ENCODE peak calls at places on chromosome 4, in six cellular contexts. O, Y, R, P, B and U are unnamed samples.

GRCh38 chr4:87910795-87911194 is 64.7 kb upstream of the SPP1 start:
- DNase-seq in P (no peak), R (no peak), O (no peak), B (no peak), Y (no peak), U (no peak)

GRCh38 chr4:115484479-115484878 is 371.1 kb upstream of the NDST4 start:
- DNase-seq in O (no peak), R (no peak), Y (no peak), B (no peak), P (no peak), U (no peak)

GRCh38 chr4:40196724-40197281 is at the start of gene RHOH:
- DNase-seq in O (peak), P (no peak), R (no peak), Y (no peak), B (no peak), U (no peak)

GRCh38 chr4:48112017-48112667 is 21.9 kb downstream of the TXK start:
- DNase-seq in B (no peak), P (no peak), O (no peak), Y (no peak), R (peak), U (no peak)

GRCh38 chr4:141346144-141346543 is 125.4 kb downstream of the ZNF330 start:
- DNase-seq in O (no peak), B (no peak), P (peak), Y (no peak), R (peak), U (no peak)

GRCh38 chr4:173009129-173009823 is 159.3 kb upstream of the GALNT7 start:
- DNase-seq in B (no peak), O (no peak), R (peak), P (no peak), Y (no peak), U (no peak)

GRCh38 chr4:27084685-27085356 is 224.2 kb downstream of the STIM2 start:
- DNase-seq in P (no peak), B (no peak), R (peak), Y (no peak), O (no peak), U (no peak)

GRCh38 chr4:166308589-166308988 is 435.6 kb downstream of the TLL1 start:
- DNase-seq in P (no peak), Y (no peak), R (no peak), O (no peak), B (no peak), U (no peak)

GRCh38 chr4:23105759-23106370 is 413.1 kb downstream of the GBA3 start:
- DNase-seq in R (no peak), P (no peak), O (no peak), B (no peak), Y (no peak), U (no peak)

GRCh38 chr4:150078996-150079581 is 844 bp downstream of the DCLK2 start:
- DNase-seq in P (no peak), B (peak), R (peak), Y (peak), O (no peak), U (peak)

GRCh38 chr4:40546972-40547371 is 82.7 kb downstream of the RBM47 start:
- DNase-seq in O (no peak), R (no peak), B (no peak), Y (no peak), P (no peak), U (no peak)

GRCh38 chr4:14301993-14302392 is 674.5 kb upstream of the BOD1L1 start:
- DNase-seq in Y (no peak), B (no peak), O (no peak), P (no peak), R (no peak), U (no peak)

GRCh38 chr4:3384771-3385701 is 56.7 kb upstream of the HGFAC start:
- DNase-seq in P (no peak), O (no peak), R (no peak), Y (no peak), B (peak), U (no peak)

GRCh38 chr4:26238426-26238781 is 82.4 kb upstream of the RBPJ start:
- DNase-seq in B (no peak), Y (no peak), P (no peak), O (no peak), R (no peak), U (no peak)

GRCh38 chr4:165199286-165199685 is 8.1 kb upstream of the KLHL2 start:
- DNase-seq in B (no peak), Y (no peak), P (no peak), O (no peak), R (no peak), U (no peak)

GRCh38 chr4:52659722-52660261 is 691 bp upstream of the USP46 start:
- DNase-seq in O (no peak), Y (peak), P (no peak), R (no peak), B (peak), U (peak)

GRCh38 chr4:52657630-52658501 is 1.2 kb downstream of the USP46 start:
- DNase-seq in O (no peak), P (peak), R (peak), Y (no peak), B (peak), U (peak)

GRCh38 chr4:52660643-52661042 is 1.5 kb upstream of the USP46 start:
- DNase-seq in R (no peak), B (no peak), O (no peak), P (no peak), Y (no peak), U (no peak)

GRCh38 chr4:52658671-52659015 is 458 bp downstream of the USP46 start:
- DNase-seq in P (no peak), B (peak), O (no peak), Y (no peak), R (no peak), U (peak)

DNA sequence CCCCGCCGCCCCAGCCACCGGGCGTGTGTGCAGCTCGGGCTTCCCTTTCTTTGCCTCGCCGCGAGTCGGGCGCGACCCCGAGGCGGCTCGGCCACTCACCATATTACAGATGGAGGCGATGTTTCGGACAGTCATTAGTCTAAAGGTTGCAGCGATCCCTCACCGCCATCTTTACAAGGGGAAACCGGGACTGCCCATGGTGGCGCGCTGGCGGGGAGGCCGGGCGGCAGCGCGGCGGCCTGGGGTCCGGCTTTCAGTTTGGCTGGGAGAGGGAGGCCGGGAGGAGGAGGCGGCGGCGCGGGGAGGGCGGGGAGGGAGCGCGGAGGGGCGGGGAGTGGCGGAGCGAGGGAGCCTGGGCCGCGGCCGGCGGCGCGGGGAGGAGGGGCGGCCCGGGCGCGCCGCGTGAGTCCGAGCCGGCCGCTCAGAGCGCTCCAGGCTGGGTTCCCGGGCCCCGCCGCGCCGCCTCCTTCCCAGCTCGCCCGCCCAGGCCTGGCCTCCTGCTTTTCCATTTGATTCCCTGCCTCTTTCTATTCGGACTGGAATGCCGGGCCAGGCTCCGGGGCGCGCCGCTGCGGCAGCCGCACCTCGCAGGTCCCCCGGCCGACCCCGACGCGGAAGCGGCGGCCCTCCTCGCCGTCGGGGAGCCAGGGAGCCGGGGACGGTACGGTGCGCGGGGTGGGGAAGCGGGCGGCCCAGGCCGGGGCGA is at the start of gene USP46:
- DNase-seq in O (no peak), Y (peak), R (peak), B (peak), P (peak), U (peak)
- TF ChIP-seq POLR2A in O (peak), Y (peak), R (no peak), B (no peak), P (peak), U (peak)

GRCh38 chr4:74157116-74157742 is 689 bp upstream of the MTHFD2L start:
- DNase-seq in Y (no peak), B (no peak), O (no peak), P (no peak), R (peak), U (peak)
- H3K27ac ChIP-seq in Y (peak), B (peak), O (peak), P (peak), R (peak), U (peak)

GRCh38 chr4:521636-522330 is 22.8 kb downstream of the PIGG start:
- DNase-seq in P (no peak), R (no peak), Y (no peak), B (no peak), O (no peak), U (no peak)
- TF ChIP-seq POLR2A in P (no peak), R (no peak), Y (no peak), B (no peak), O (no peak), U (no peak)

DNA sequence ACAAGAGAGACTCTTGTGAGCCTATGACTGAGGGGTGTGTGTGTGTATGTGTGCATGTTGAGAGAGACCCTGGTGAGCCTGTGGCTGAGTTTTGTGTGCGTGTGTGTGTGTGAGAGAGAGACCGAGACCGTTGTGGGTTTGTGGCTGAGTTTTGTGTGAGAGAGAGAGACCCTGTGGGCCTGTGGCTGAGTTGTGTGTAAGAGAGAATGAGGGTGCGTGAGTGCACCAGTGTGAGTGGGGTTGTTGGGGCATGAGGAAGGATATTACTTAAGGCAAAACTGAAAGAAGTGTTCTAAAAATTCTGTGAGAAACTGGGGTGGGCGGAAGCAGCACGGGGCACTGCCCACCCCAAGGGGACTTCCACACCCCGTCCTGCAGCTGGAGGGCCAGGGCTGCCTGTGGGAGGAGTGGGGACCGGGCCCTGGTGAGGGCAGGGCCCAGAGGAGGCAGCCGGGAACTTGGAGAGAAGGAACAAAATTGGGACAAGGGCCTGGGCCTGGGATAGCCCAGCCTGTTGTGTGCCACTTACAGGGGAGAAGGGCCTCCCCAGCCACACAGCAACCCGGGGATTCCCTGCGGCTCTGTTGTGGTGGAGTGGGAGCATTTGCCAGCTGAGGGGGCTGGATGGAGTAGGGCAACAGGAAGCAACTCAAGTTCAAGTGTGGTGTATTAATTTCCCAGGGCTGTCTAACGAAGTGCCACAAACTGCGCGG is 22.0 kb downstream of the TMEM131L start:
- DNase-seq in R (peak), Y (no peak), P (no peak), O (no peak), B (no peak), U (no peak)
- H3K27ac ChIP-seq in R (peak), Y (peak), P (peak), O (peak), B (peak), U (peak)

GRCh38 chr4:128810871-128811570 is 1.5 kb downstream of the JADE1 start:
- DNase-seq in Y (peak), P (peak), O (peak), R (peak), B (peak), U (peak)
- TF ChIP-seq POLR2A in Y (peak), P (no peak), O (peak), R (peak), B (no peak), U (peak)

GRCh38 chr4:91267543-91267942 is 1036.2 kb upstream of the GRID2 start:
- DNase-seq in B (no peak), Y (no peak), P (no peak), R (no peak), O (no peak), U (no peak)

GRCh38 chr4:91268913-91269312 is 1034.9 kb upstream of the GRID2 start:
- DNase-seq in Y (no peak), R (no peak), P (no peak), O (no peak), B (no peak), U (no peak)
- H3K27ac ChIP-seq in Y (no peak), R (no peak), P (no peak), O (no peak), B (no peak), U (no peak)

GRCh38 chr4:140238353-140239041 is 84.5 kb upstream of the MAML3 start:
- DNase-seq in R (peak), Y (peak), B (peak), O (no peak), P (no peak), U (peak)
- TF ChIP-seq POLR2A in R (no peak), Y (peak), B (no peak), O (no peak), P (no peak), U (no peak)

GRCh38 chr4:139763205-139763604 is 97.6 kb downstream of the MGST2 start:
- DNase-seq in P (no peak), R (no peak), B (no peak), Y (no peak), O (no peak), U (no peak)
- H3K27ac ChIP-seq in P (no peak), R (no peak), B (peak), Y (peak), O (peak), U (no peak)

GRCh38 chr4:123505457-123506310 is 109.1 kb downstream of the SPRY1 start:
- DNase-seq in P (no peak), Y (no peak), O (no peak), B (peak), R (peak), U (peak)
- TF ChIP-seq POLR2A in P (no peak), Y (no peak), O (no peak), B (no peak), R (no peak), U (no peak)

DNA sequence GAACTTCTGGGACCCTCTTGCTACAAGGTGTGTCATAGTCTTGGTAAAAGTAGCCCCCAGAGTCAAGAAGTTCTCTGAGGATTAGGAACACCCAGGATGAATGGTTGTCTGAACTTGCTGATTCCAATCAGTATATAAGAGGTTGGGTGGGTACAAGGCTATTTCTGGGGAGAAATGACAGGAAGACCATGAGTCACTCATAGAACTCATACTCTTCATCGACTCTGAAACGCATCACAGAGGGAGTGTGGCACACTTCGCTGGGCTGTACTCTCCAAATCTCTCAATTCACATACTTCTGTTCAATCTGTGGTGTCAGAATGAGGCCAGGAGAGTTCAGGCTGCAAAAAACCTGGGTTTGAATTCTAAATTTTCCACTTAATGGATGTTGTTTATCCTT is 193.2 kb upstream of the LEF1 start:
- DNase-seq in B (no peak), O (no peak), R (no peak), P (no peak), Y (no peak), U (no peak)
- H3K27ac ChIP-seq in B (peak), O (no peak), R (no peak), P (no peak), Y (no peak), U (no peak)